ENCODE peak calls at places on chromosomes 11 and 22, in eight cellular contexts. J is fibroblast of lung, C is GM23338, N is IMR-90, E is breast epithelium, R is stomach, A is PC-3, I is esophagus squamous epithelium. P is an unnamed sample.
A peak's percentile ranks its signal among the peaks of the same experiment; 100 is the strongest.

GRCh38 chr11:117839936-117840813 is 15.6 kb upstream of the FXYD2 start:
- DNase-seq in J (no peak), C (no peak), E (no peak), R (peak; percentile 10), A (no peak), I (no peak), N (no peak), P (no peak)

GRCh38 chr22:26053737-26054316 is 115.4 kb upstream of the SEZ6L start:
- DNase-seq in C (peak; percentile 33), N (no peak), J (no peak), I (no peak), E (no peak), A (no peak), R (no peak), P (no peak)

GRCh38 chr22:38080847-38081635 is 2.9 kb downstream of the SLC16A8 start:
- DNase-seq in I (no peak), C (peak; percentile 84), A (peak; percentile 35), E (no peak), R (peak; percentile 39), N (peak; percentile 14), J (peak; percentile 24), P (peak; percentile 38)

GRCh38 chr11:46895821-46896220 is 22.5 kb downstream of the LRP4 start:
- DNase-seq in I (no peak), E (peak; percentile 80), C (no peak), J (no peak), N (no peak), A (no peak), R (peak; percentile 89), P (peak; percentile 88)

GRCh38 chr22:33851240-33851639 is 69.0 kb downstream of the LARGE1 start:
- DNase-seq in R (no peak), N (peak; percentile 44), C (no peak), I (no peak), E (no peak), A (peak; percentile 7), J (no peak), P (no peak)

GRCh38 chr11:46855167-46855566 is 9.1 kb upstream of the CKAP5 start:
- DNase-seq in N (peak; percentile 49), C (no peak), E (no peak), R (no peak), I (no peak), J (no peak), A (no peak), P (no peak)

GRCh38 chr11:57476883-57477506 is 16.7 kb downstream of the RTN4RL2 start:
- DNase-seq in E (no peak), C (peak; percentile 73), N (peak; percentile 17), A (peak; percentile 66), J (no peak), R (peak; percentile 68), I (no peak), P (no peak)

GRCh38 chr11:83852775-83853442 is 566.7 kb upstream of the CCDC90B start:
- DNase-seq in I (no peak), J (no peak), E (no peak), C (no peak), R (no peak), A (no peak), N (no peak), P (no peak)

GRCh38 chr11:8871283-8871775 is 39.7 kb upstream of the AKIP1 start:
- DNase-seq in E (peak; percentile 54), I (peak; percentile 1), A (peak; percentile 53), J (peak; percentile 96), C (peak; percentile 84), R (peak; percentile 56), N (peak; percentile 94), P (peak; percentile 68)

GRCh38 chr11:1759151-1759850 is 4.4 kb downstream of the CTSD start:
- DNase-seq in I (no peak), E (no peak), N (no peak), A (no peak), J (no peak), C (no peak), R (no peak), P (no peak)

GRCh38 chr11:133817449-133817848 is 27.9 kb downstream of the SPATA19 start:
- DNase-seq in A (no peak), E (no peak), N (no peak), R (no peak), I (no peak), C (no peak), J (no peak), P (no peak)

GRCh38 chr11:57647960-57648776 is 1.5 kb downstream of the YPEL4 start:
- DNase-seq in J (no peak), A (no peak), I (no peak), E (no peak), C (peak; percentile 35), R (no peak), N (no peak), P (no peak)

GRCh38 chr11:102120437-102120935 is 10.2 kb downstream of the YAP1 start:
- DNase-seq in A (peak; percentile 96), R (no peak), C (peak; percentile 40), J (no peak), N (peak; percentile 39), I (no peak), E (no peak), P (no peak)

GRCh38 chr11:57294225-57295131 is 30.3 kb downstream of the TNKS1BP1 start:
- DNase-seq in J (peak; percentile 57), I (no peak), C (no peak), A (peak; percentile 64), N (peak; percentile 52), R (peak; percentile 81), E (no peak), P (peak; percentile 84)

GRCh38 chr22:44406581-44407403 is 91.2 kb downstream of the RTL6 start:
- DNase-seq in E (peak; percentile 31), R (no peak), N (peak; percentile 12), C (peak; percentile 56), I (no peak), A (no peak), J (no peak), P (no peak)

GRCh38 chr22:37244114-37244921 is at the start of gene RAC2:
- DNase-seq in N (peak; percentile 57), A (peak; percentile 73), I (peak; percentile 47), E (peak; percentile 59), C (peak; percentile 62), R (peak; percentile 78), J (peak; percentile 41), P (peak; percentile 26)

DNA sequence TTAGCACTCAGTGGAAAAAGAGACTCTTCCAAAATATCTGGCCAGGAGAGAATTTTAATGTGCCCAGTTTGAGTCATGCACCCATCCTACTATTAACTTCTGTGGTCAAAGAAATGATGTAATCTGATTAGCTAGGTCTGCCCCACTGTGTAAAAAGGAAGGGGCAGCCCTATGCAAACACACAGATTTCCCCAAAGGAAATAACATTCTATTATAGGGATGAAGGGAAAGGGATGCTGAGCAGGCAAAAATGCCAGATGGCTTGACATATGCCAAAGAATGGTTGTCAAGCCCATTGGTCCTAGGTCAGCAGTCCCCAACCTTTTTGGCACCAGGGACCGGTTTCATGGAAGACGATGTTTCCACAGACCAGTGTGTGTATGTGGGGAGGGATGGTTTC is 43.3 kb upstream of the PAK1 start:
- DNase-seq in A (peak; percentile 82), E (no peak), C (no peak), R (no peak), N (no peak), J (no peak), I (no peak), P (no peak)
- H3K4me3 ChIP-seq in A (no peak overlapping the region), E (no peak overlapping the region), C (no peak overlapping the region), R (no peak overlapping the region), N (no peak overlapping the region), J (no peak overlapping the region), I (no peak overlapping the region), P (no peak overlapping the region)

DNA sequence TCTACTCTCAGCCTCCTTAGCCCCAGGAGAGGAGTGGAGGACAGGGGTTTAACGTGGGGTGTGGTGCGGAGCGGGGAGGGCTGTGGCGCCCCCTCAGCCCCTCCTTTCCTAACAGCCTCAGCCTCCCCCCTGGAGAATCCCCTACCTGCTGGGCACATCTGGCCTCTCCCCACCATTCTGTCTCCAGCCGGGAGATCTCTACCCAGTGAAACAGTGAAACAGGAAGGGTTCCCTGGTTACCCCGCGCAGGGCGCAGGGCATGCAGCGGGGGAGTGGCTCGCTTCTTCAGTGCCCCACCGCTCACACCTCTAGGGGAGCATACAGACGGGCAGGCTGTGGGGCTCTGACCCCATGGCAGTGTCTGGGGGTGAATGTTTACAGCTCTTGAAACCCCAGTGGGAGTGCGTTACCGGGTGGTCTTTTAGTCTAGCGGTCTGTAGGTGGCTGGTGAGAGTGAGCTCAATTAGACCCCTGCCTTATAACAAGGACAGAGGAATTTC is 54.7 kb upstream of the CCDC188 start:
- DNase-seq in E (no peak), R (no peak), J (no peak), N (no peak), I (no peak), C (no peak), A (no peak), P (no peak)
- H3K4me1 ChIP-seq in E (no peaks in the 10 kb centered on the region), R (peaks cover 68% of the 10 kb centered on the region), J (peaks cover 26% of the 10 kb centered on the region), N (peaks cover 20% of the 10 kb centered on the region), I (peaks cover 60% of the 10 kb centered on the region), C (peaks cover 17% of the 10 kb centered on the region), A (peaks cover 14% of the 10 kb centered on the region), P (peaks cover 34% of the 10 kb centered on the region)

DNA sequence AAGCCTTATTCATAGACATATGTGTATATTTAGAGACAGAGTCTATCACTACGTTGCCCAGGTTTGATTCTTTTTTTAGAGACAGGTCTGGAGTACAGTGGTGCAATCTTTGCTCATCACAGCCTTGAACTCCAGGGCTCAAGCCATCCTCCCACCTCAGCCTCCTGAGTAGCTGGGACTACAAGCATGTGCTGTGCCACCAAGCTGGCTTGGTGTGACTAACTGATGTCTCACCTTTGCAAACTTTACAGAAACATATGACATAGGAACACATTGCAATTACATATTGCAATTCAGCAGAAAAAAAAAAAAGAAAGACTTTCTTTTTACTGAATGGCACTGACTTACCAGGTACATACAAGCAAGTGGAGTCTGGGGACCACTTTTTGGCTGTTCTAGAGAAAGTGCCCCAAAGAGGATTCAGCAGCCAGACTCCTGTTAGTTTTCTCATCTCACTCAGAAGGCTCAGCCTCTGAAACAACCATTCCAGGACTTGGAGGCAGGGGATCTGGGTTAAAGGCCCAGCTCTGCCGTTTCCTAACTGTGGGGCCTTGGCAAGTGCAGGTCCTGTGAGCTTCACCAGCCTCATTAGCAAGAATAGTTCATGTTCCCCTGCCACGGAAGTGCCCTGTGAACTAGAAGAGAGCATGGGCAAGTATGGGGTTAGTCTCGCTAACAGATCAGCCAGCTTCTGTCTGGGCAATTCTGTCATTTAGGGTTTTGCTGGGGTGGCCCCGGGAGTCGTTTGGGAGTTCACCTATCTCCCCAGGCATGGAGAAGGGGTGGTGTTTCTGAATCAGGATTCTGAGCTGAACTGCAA is 11.2 kb upstream of the NFAM1 start:
- DNase-seq in E (no peak), A (peak; percentile 47), J (no peak), I (no peak), N (no peak), R (no peak), C (no peak), P (no peak)
- TF ChIP-seq CTCF in E (no peak), A (no peak), J (no peak), I (no peak), N (no peak), R (no peak), C (no peak), P (no peak)

GRCh38 chr22:31155425-31155824 is 4.6 kb upstream of the RNF185 start:
- DNase-seq in I (no peak), E (no peak), C (no peak), R (no peak), A (no peak), J (peak; percentile 84), N (peak; percentile 80), P (no peak)

GRCh38 chr22:31160328-31160978 is 471 bp downstream of the RNF185 start:
- DNase-seq in N (peak; percentile 31), A (no peak), E (no peak), I (no peak), J (peak; percentile 31), R (no peak), C (no peak), P (peak; percentile 33)

GRCh38 chr22:31162015-31162765 is 2.2 kb downstream of the RNF185 start:
- DNase-seq in C (no peak), A (no peak), E (no peak), N (no peak), I (no peak), R (no peak), J (no peak), P (no peak)

GRCh38 chr22:31161386-31161785 is 1.4 kb downstream of the RNF185 start:
- DNase-seq in C (no peak), N (no peak), J (no peak), E (no peak), A (no peak), I (no peak), R (no peak), P (no peak)
- H3K4me3 ChIP-seq in C (peak overlapping the region; percentile 86), N (peak overlapping the region; percentile 90), J (peak overlapping the region; percentile 98), E (peak overlapping the region; percentile 80), A (peak overlapping the region; percentile 82), I (peak overlapping the region; percentile 78), R (peak overlapping the region; percentile 82), P (no peak overlapping the region)

P was measured in thyroid gland.